ENCODE peak calls at places on chromosomes 3 and 15, in eight cellular contexts. T is mesendoderm, S is HL-60, B is GM23248, H is aorta, N is stomach, I is heart left ventricle, F is AG04450. E is an unnamed sample.

GRCh38 chr15:60941448-60941847 is 287.7 kb downstream of the RORA start:
- DNase-seq in T (no peak), S (no peak), B (peak), H (no peak), N (no peak), I (no peak), F (peak), E (peak)

GRCh38 chr15:30922469-30923311 is 19.0 kb downstream of the FAN1 start:
- DNase-seq in T (peak), S (no peak), B (peak), H (no peak), N (peak), I (no peak), F (no peak), E (no peak)

GRCh38 chr3:13120928-13121552 is 47.8 kb upstream of the IQSEC1 start:
- DNase-seq in T (no peak), S (no peak), B (no peak), H (no peak), N (no peak), I (no peak), F (no peak), E (no peak)

GRCh38 chr3:170523248-170523647 is 62.6 kb downstream of the SLC7A14 start:
- DNase-seq in T (no peak), S (no peak), B (peak), H (no peak), N (no peak), I (no peak), F (no peak), E (no peak)

GRCh38 chr15:100001405-100001804 is 268.2 kb upstream of the LYSMD4 start:
- DNase-seq in T (no peak), S (no peak), B (no peak), H (no peak), N (no peak), I (no peak), F (no peak), E (no peak)

GRCh38 chr3:128807186-128807830 is 72.1 kb upstream of the ACAD9 start:
- DNase-seq in T (no peak), S (no peak), B (no peak), H (no peak), N (no peak), I (no peak), F (no peak), E (no peak)

GRCh38 chr15:64837502-64837901 is 4.2 kb upstream of the PLEKHO2 start:
- DNase-seq in T (no peak), S (peak), B (no peak), H (no peak), N (no peak), I (no peak), F (no peak), E (no peak)

GRCh38 chr3:126306397-126306796 is 50.8 kb downstream of the KLF15 start:
- DNase-seq in T (no peak), S (no peak), B (no peak), H (no peak), N (no peak), I (no peak), F (no peak), E (no peak)

GRCh38 chr3:166013073-166013679 is 176.0 kb upstream of the BCHE start:
- DNase-seq in T (peak), S (peak), B (peak), H (no peak), N (no peak), I (no peak), F (peak), E (peak)

GRCh38 chr3:71547254-71548198 is 36.0 kb downstream of the FOXP1 start:
- DNase-seq in T (no peak), S (peak), B (peak), H (no peak), N (no peak), I (no peak), F (no peak), E (no peak)

GRCh38 chr15:79332824-79333510 is 22.1 kb downstream of the TMED3 start:
- DNase-seq in T (peak), S (no peak), B (no peak), H (no peak), N (no peak), I (no peak), F (no peak), E (peak)

GRCh38 chr3:194251007-194251406 is 100.1 kb downstream of the CPN2 start:
- DNase-seq in T (no peak), S (no peak), B (no peak), H (no peak), N (no peak), I (no peak), F (no peak), E (no peak)

GRCh38 chr15:86611392-86612040 is 531.8 kb downstream of the AGBL1 start:
- DNase-seq in T (peak), S (no peak), B (no peak), H (no peak), N (no peak), I (no peak), F (no peak), E (no peak)

GRCh38 chr3:157459706-157460105 is 23.1 kb downstream of the PTX3 start:
- DNase-seq in T (no peak), S (no peak), B (no peak), H (no peak), N (no peak), I (no peak), F (no peak), E (no peak)

GRCh38 chr3:69747511-69748248 is 8.4 kb downstream of the MITF start:
- DNase-seq in T (no peak), S (peak), B (no peak), H (no peak), N (no peak), I (no peak), F (no peak), E (no peak)

GRCh38 chr3:69749461-69749860 is 10.2 kb downstream of the MITF start:
- DNase-seq in T (no peak), S (no peak), B (no peak), H (no peak), N (no peak), I (no peak), F (peak), E (no peak)

GRCh38 chr3:69753179-69753775 is 14.0 kb downstream of the MITF start:
- DNase-seq in T (no peak), S (no peak), B (no peak), H (no peak), N (no peak), I (no peak), F (no peak), E (no peak)

GRCh38 chr3:69748503-69748902 is 9.2 kb downstream of the MITF start:
- DNase-seq in T (no peak), S (no peak), B (no peak), H (no peak), N (no peak), I (no peak), F (no peak), E (no peak)

GRCh38 chr3:69751118-69751517 is 11.9 kb downstream of the MITF start:
- DNase-seq in T (no peak), S (no peak), B (no peak), H (no peak), N (no peak), I (no peak), F (no peak), E (no peak)
- H3K27ac ChIP-seq in T (no peak), S (no peak), B (no peak), H (no peak), N (peak), I (peak), F (no peak), E (no peak)

GRCh38 chr3:8557298-8557697 is 55.7 kb downstream of the LMCD1 start:
- DNase-seq in T (no peak), S (no peak), B (peak), H (no peak), N (no peak), I (peak), F (no peak), E (no peak)
- H3K27ac ChIP-seq in T (no peak), S (no peak), B (peak), H (no peak), N (peak), I (peak), F (no peak), E (no peak)

DNA sequence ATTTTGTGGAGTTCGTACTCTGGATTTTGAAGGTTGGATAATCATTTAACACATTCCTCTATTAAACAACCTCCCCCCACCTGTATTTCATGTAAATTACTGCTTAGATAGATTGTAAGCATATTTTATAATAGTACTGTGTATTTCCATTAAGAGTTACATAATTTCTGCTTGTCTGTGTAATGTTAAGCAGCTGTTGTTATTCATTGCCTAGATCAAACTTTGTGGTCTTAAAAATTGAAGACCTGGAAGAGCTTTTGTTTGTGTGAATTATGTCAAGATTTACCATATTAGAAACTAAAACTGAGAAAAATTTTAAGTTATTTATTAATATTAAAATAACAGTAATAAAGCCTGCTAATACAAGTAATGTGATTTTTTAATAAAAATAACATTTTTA is 11.1 kb downstream of the SETD5 start:
- DNase-seq in T (no peak), S (no peak), B (no peak), H (no peak), N (no peak), I (no peak), F (no peak), E (no peak)
- H3K27ac ChIP-seq in T (no peak), S (no peak), B (no peak), H (no peak), N (no peak), I (peak), F (no peak), E (no peak)

DNA sequence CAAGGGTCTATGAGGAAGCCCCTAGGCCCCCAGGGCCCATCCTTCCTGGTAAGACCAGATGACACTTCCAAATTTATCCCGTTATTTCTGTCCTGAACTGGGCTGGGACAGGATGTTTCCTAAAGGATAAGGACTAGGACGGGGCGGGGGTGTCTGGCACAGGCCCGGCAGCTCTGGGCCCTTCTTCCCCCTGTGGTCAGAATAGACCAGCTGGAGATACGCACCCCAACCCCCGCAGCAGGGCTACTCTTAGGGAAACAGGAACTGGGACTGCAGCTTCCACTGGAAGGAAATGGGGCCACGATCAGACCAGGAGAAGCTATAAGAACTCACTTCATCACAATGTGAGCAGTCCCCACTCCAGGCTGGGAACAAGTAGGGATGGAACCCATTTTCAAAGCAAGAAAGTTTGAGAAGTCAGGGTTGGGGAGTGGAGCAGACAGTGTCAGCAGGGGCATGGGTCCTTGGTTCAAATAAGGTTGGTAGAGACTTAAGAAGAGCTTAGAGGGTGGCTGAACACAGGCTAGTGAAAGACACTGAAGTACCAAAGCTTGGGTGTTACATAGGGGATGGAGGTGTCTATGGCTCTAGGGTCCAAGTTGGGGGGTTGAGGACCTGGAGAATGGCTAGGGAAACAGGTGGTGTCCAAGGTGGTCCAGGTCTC is 1.1 kb downstream of the NCKIPSD start:
- DNase-seq in T (no peak), S (peak), B (peak), H (peak), N (no peak), I (peak), F (no peak), E (no peak)
- H3K27ac ChIP-seq in T (no peak), S (no peak), B (no peak), H (peak), N (peak), I (peak), F (no peak), E (no peak)

E was measured in PC-9.